ENCODE peak calls at places on chromosomes 16 and 17, in nine cellular contexts. I, F, G, D, X, S, J, U and R are unnamed samples.

GRCh38 chr16:29675811-29676643 is 3.0 kb upstream of the QPRT start:
- DNase-seq in J (peak; percentile 46), U (no peak), X (no peak), F (no peak), G (no peak), I (peak; percentile 58), D (no peak), S (no peak), R (peak; percentile 50)

GRCh38 chr16:4837733-4838501 is 9.2 kb downstream of the GLYR1 start:
- DNase-seq in G (peak; percentile 15), I (no peak), U (no peak), F (no peak), D (no peak), X (no peak), S (no peak), J (no peak), R (no peak)

GRCh38 chr17:66369830-66370229 is 67.4 kb downstream of the PRKCA start:
- DNase-seq in S (no peak), X (no peak), I (no peak), G (no peak), D (no peak), F (no peak), J (no peak), U (no peak), R (no peak)

GRCh38 chr17:34201225-34201624 is 53.9 kb upstream of the CCL2 start:
- DNase-seq in I (no peak), D (no peak), F (no peak), U (no peak), X (no peak), S (no peak), J (no peak), G (no peak), R (no peak)

GRCh38 chr16:1002399-1003161 is 21.0 kb downstream of the SOX8 start:
- DNase-seq in J (peak; percentile 90), F (no peak), X (no peak), U (peak; percentile 38), D (no peak), G (peak; percentile 82), I (peak; percentile 75), S (peak; percentile 62), R (peak; percentile 98)

GRCh38 chr17:56908061-56908542 is 5.7 kb downstream of the TRIM25 start:
- DNase-seq in J (peak; percentile 53), G (peak; percentile 91), U (no peak), F (no peak), D (no peak), I (no peak), X (no peak), S (no peak), R (no peak)

GRCh38 chr16:86828202-86828601 is 249.9 kb downstream of the FOXL1 start:
- DNase-seq in G (no peak), J (no peak), U (no peak), X (no peak), F (no peak), I (no peak), D (no peak), S (no peak), R (no peak)

GRCh38 chr17:11628831-11629230 is 30.6 kb downstream of the DNAH9 start:
- DNase-seq in S (no peak), I (no peak), D (no peak), X (no peak), F (no peak), G (no peak), U (no peak), J (no peak), R (no peak)

GRCh38 chr16:1133271-1133670 is 19.6 kb upstream of the CACNA1H start:
- DNase-seq in J (no peak), I (no peak), S (no peak), D (no peak), U (no peak), F (no peak), G (no peak), X (no peak), R (no peak)

GRCh38 chr17:4548061-4548461 is 7.1 kb downstream of the MYBBP1A start:
- DNase-seq in F (no peak), I (no peak), J (no peak), U (no peak), S (no peak), D (no peak), X (no peak), G (no peak), R (no peak)

GRCh38 chr17:27565874-27566672 is 64.9 kb upstream of the LGALS9 start:
- DNase-seq in X (no peak), J (no peak), G (no peak), I (no peak), U (no peak), D (no peak), S (no peak), F (no peak), R (no peak)

GRCh38 chr17:74199306-74200092 is 4.0 kb upstream of the RPL38 start:
- DNase-seq in X (no peak), U (peak; percentile 62), J (peak; percentile 73), I (peak; percentile 81), D (peak; percentile 47), G (peak; percentile 84), S (no peak), F (no peak), R (peak; percentile 85)

GRCh38 chr17:43025290-43025657 is 243 bp downstream of the RND2 start:
- DNase-seq in X (no peak), I (no peak), S (no peak), D (no peak), G (no peak), J (no peak), F (no peak), U (no peak), R (no peak)

GRCh38 chr17:57281887-57282653 is 25.7 kb downstream of the MSI2 start:
- DNase-seq in I (no peak), X (no peak), G (no peak), J (no peak), D (no peak), U (no peak), F (no peak), S (no peak), R (no peak)

GRCh38 chr17:29565643-29566472 is 979 bp downstream of the ABHD15 start:
- DNase-seq in G (peak; percentile 84), S (no peak), F (no peak), U (peak; percentile 44), D (peak; percentile 22), I (no peak), J (peak; percentile 79), X (peak; percentile 5), R (no peak)

GRCh38 chr16:4272114-4272954 is 489 bp downstream of the TFAP4 start:
- DNase-seq in G (peak; percentile 82), X (peak; percentile 43), D (no peak), F (no peak), S (peak; percentile 26), U (no peak), I (peak; percentile 66), J (peak; percentile 60), R (peak; percentile 49)

GRCh38 chr17:13520899-13521572 is 80.7 kb downstream of the HS3ST3A1 start:
- DNase-seq in X (no peak), U (no peak), D (no peak), F (no peak), G (no peak), S (no peak), J (no peak), I (no peak), R (no peak)

GRCh38 chr16:75319513-75320401 is 68.3 kb upstream of the BCAR1 start:
- DNase-seq in J (no peak), D (no peak), U (no peak), X (no peak), I (no peak), F (no peak), G (no peak), S (no peak), R (no peak)

DNA sequence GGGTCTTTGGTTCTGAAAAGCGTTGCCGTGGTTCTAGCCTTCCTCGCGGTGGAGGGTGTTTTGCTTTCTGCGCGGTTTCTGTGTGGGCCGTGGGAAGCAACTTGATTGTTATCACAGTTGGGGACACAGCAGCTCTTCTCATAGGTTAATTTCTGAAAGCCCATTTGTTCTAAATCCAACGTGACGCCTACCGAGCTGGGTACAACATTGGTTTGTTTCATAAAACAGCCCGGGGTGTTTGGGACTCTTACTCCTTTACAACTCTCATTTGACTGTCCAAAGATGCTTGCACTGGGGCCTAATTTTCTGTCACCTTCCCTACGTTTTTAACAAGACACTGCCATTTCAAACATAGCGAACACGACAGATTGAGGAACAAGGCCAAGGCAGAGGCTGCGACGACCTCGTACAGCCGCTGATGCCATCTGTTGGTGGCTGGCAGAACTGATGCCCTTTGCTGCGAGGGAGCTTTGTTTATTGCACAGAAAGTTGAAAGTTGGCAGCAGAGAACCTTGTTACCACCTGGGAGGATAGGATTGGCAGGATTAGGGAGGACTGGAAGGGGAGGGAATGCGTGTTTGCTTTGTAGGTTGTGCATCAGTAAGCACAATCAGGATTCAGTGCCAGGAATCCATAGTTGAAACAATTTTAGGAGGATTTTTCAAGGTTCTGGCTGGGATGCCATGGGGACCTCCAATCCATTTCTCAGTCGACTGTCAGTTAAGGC is 98.2 kb downstream of the PITPNC1 start:
- DNase-seq in X (peak; percentile 85), G (peak; percentile 93), U (peak; percentile 65), D (peak; percentile 53), I (no peak), S (peak; percentile 66), F (no peak), J (peak; percentile 82), R (peak; percentile 65)
- TF ChIP-seq POLR2A in X (no peak), G (no peak), U (no peak), D (no peak), I (no peak), S (no peak), F (no peak), J (no peak), R (no peak)

DNA sequence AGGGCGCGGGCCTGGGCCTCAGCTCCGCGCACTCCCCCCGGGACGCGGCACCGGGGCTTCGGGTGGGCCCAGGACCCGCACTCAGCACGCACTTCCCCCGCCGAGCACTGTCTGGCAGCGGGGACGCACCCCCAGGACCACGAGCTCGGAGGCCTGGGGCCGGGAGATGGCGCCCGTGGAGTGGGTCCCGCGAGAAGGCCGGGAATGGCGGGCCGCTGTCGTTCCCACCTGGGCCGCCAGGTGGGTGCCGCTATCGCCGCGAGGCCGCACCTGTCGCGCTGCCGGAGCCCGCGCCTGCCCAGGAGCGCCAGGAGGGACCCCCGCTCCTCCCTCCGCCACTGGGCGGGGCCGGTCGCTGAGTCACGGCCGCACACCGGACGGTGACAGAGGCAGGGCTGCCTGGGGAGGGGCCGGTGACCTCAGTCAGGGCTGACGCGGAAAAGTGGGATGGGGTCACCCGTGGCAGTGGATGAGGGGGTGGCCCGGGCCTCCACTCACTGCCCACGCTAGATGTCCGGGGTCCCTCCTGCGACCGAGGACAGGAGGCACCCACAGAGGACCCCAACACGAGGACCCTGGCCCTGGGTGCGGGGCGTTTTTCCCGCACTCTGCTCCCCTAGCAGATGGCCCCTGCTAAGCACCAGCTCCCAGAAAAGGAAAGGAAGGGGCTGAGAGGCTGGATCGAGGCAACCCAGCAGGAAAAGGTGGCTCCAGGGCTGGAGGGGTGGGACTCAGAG is 6.9 kb upstream of the ACTG1 start:
- DNase-seq in X (peak; percentile 60), J (peak; percentile 66), U (no peak), D (peak; percentile 47), S (no peak), I (peak; percentile 88), F (no peak), G (peak; percentile 88), R (no peak)
- TF ChIP-seq POLR2A in X (peak; percentile 58), J (peak; percentile 3), U (no peak), D (no peak), S (no peak), I (peak; percentile 30), F (peak; percentile 23), G (peak; percentile 32), R (no peak)

GRCh38 chr16:77987772-77988171 is 34.6 kb upstream of the CLEC3A start:
- DNase-seq in G (no peak), U (no peak), S (no peak), D (no peak), X (no peak), I (no peak), J (no peak), F (no peak), R (no peak)
- TF ChIP-seq POLR2A in G (no peak), U (no peak), S (no peak), D (no peak), X (no peak), I (no peak), J (no peak), F (no peak), R (no peak)

GRCh38 chr17:50853015-50853615 is 13.0 kb downstream of the TOB1 start:
- DNase-seq in I (no peak), U (no peak), G (no peak), J (no peak), S (no peak), X (no peak), D (no peak), F (no peak), R (no peak)
- TF ChIP-seq POLR2A in I (no peak), U (no peak), G (no peak), J (no peak), S (no peak), X (no peak), D (no peak), F (no peak), R (no peak)